ENCODE peak calls at places on chromosomes 2 and 18, in nine cellular contexts. One of them, this sample, is unnamed.

GRCh38 chr2:192749606-192750200 is 555.0 kb upstream of the TMEFF2 start:
- DNase-seq in nephron progenitor cell: no peak
- DNase-seq in Calu3: no peak
- DNase-seq in psoas muscle: no peak
- DNase-seq in WERI-Rb-1: no peak
- DNase-seq in fibroblast of villous mesenchyme: no peak
- DNase-seq in cardiac fibroblast: peak
- DNase-seq in lower leg skin: no peak
- DNase-seq in fibroblast of lung: no peak
- DNase-seq in this sample: no peak

GRCh38 chr2:96144481-96145027 is 686 bp downstream of the DUSP2 start:
- DNase-seq in nephron progenitor cell: no peak
- DNase-seq in Calu3: peak
- DNase-seq in psoas muscle: no peak
- DNase-seq in WERI-Rb-1: peak
- DNase-seq in fibroblast of villous mesenchyme: no peak
- DNase-seq in cardiac fibroblast: no peak
- DNase-seq in lower leg skin: no peak
- DNase-seq in fibroblast of lung: peak
- DNase-seq in this sample: no peak

GRCh38 chr2:236715511-236715961 is 145.9 kb downstream of the ACKR3 start:
- DNase-seq in nephron progenitor cell: peak
- DNase-seq in Calu3: no peak
- DNase-seq in psoas muscle: peak
- DNase-seq in WERI-Rb-1: peak
- DNase-seq in fibroblast of villous mesenchyme: peak
- DNase-seq in cardiac fibroblast: no peak
- DNase-seq in lower leg skin: peak
- DNase-seq in fibroblast of lung: peak
- DNase-seq in this sample: no peak

GRCh38 chr2:70084973-70085710 is 2.1 kb upstream of the PCBP1 start:
- DNase-seq in nephron progenitor cell: no peak
- DNase-seq in Calu3: no peak
- DNase-seq in psoas muscle: peak
- DNase-seq in WERI-Rb-1: peak
- DNase-seq in fibroblast of villous mesenchyme: no peak
- DNase-seq in cardiac fibroblast: peak
- DNase-seq in lower leg skin: peak
- DNase-seq in fibroblast of lung: no peak
- DNase-seq in this sample: no peak

GRCh38 chr18:54737986-54738385 is 90.3 kb upstream of the RAB27B start:
- DNase-seq in nephron progenitor cell: no peak
- DNase-seq in Calu3: no peak
- DNase-seq in psoas muscle: no peak
- DNase-seq in WERI-Rb-1: no peak
- DNase-seq in fibroblast of villous mesenchyme: peak
- DNase-seq in cardiac fibroblast: peak
- DNase-seq in lower leg skin: no peak
- DNase-seq in fibroblast of lung: peak
- DNase-seq in this sample: no peak

GRCh38 chr2:210054696-210055095 is 52.3 kb downstream of the RPE start:
- DNase-seq in nephron progenitor cell: no peak
- DNase-seq in Calu3: no peak
- DNase-seq in psoas muscle: no peak
- DNase-seq in WERI-Rb-1: no peak
- DNase-seq in fibroblast of villous mesenchyme: no peak
- DNase-seq in cardiac fibroblast: no peak
- DNase-seq in lower leg skin: no peak
- DNase-seq in fibroblast of lung: no peak
- DNase-seq in this sample: no peak

GRCh38 chr2:182784777-182785176 is 68.7 kb downstream of the DNAJC10 start:
- DNase-seq in nephron progenitor cell: no peak
- DNase-seq in Calu3: no peak
- DNase-seq in psoas muscle: no peak
- DNase-seq in WERI-Rb-1: no peak
- DNase-seq in fibroblast of villous mesenchyme: peak
- DNase-seq in cardiac fibroblast: peak
- DNase-seq in lower leg skin: no peak
- DNase-seq in fibroblast of lung: peak
- DNase-seq in this sample: no peak

GRCh38 chr2:88059979-88060906 is 4.7 kb upstream of the KRCC1 start:
- DNase-seq in nephron progenitor cell: peak
- DNase-seq in Calu3: no peak
- DNase-seq in psoas muscle: no peak
- DNase-seq in WERI-Rb-1: peak
- DNase-seq in fibroblast of villous mesenchyme: peak
- DNase-seq in cardiac fibroblast: peak
- DNase-seq in lower leg skin: no peak
- DNase-seq in fibroblast of lung: peak
- DNase-seq in this sample: no peak

GRCh38 chr2:61707984-61708852 is 145.6 kb downstream of the FAM161A start:
- DNase-seq in nephron progenitor cell: peak
- DNase-seq in Calu3: peak
- DNase-seq in psoas muscle: no peak
- DNase-seq in WERI-Rb-1: peak
- DNase-seq in fibroblast of villous mesenchyme: peak
- DNase-seq in cardiac fibroblast: peak
- DNase-seq in lower leg skin: no peak
- DNase-seq in fibroblast of lung: peak
- DNase-seq in this sample: no peak

GRCh38 chr2:2586068-2586776 is 255.1 kb upstream of the MYT1L start:
- DNase-seq in nephron progenitor cell: no peak
- DNase-seq in Calu3: no peak
- DNase-seq in psoas muscle: no peak
- DNase-seq in WERI-Rb-1: peak
- DNase-seq in fibroblast of villous mesenchyme: no peak
- DNase-seq in cardiac fibroblast: no peak
- DNase-seq in lower leg skin: peak
- DNase-seq in fibroblast of lung: no peak
- DNase-seq in this sample: no peak
- TF ChIP-seq CTCF in nephron progenitor cell: no peak
- TF ChIP-seq CTCF in Calu3: no peak
- TF ChIP-seq CTCF in psoas muscle: no peak
- TF ChIP-seq CTCF in WERI-Rb-1: peak
- TF ChIP-seq CTCF in fibroblast of villous mesenchyme: no peak
- TF ChIP-seq CTCF in cardiac fibroblast: no peak
- TF ChIP-seq CTCF in lower leg skin: no peak
- TF ChIP-seq CTCF in fibroblast of lung: no peak
- TF ChIP-seq CTCF in this sample: no peak

GRCh38 chr2:203238711-203239526 is at the start of gene CYP20A1:
- DNase-seq in nephron progenitor cell: peak
- DNase-seq in Calu3: peak
- DNase-seq in psoas muscle: peak
- DNase-seq in WERI-Rb-1: peak
- DNase-seq in fibroblast of villous mesenchyme: peak
- DNase-seq in cardiac fibroblast: peak
- DNase-seq in lower leg skin: peak
- DNase-seq in fibroblast of lung: peak
- DNase-seq in this sample: peak
- TF ChIP-seq CTCF in nephron progenitor cell: no peak
- TF ChIP-seq CTCF in Calu3: peak
- TF ChIP-seq CTCF in psoas muscle: peak
- TF ChIP-seq CTCF in WERI-Rb-1: peak
- TF ChIP-seq CTCF in fibroblast of villous mesenchyme: peak
- TF ChIP-seq CTCF in cardiac fibroblast: peak
- TF ChIP-seq CTCF in lower leg skin: no peak
- TF ChIP-seq CTCF in fibroblast of lung: peak
- TF ChIP-seq CTCF in this sample: peak

DNA sequence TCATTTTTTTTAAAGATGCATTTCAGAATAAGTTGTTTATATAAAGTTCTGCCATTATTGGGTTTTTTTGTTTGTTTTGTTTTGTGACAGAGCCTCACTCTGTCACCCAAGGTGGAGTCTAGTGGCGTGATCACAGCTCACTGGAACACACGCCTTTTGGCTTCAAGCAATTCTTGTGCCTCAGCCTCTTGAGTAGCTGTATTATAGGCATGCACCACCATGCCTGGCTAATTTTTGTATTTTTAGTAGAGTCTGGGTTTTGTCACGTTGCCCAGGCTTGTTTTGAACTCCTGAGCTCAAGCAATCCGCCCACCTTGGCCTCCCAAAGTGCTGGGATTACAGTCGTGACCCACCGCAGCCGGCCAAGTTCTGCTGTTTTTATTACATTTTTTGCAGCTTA is 72.3 kb downstream of the R3HDM1 start:
- DNase-seq in nephron progenitor cell: no peak
- DNase-seq in Calu3: no peak
- DNase-seq in psoas muscle: no peak
- DNase-seq in WERI-Rb-1: no peak
- DNase-seq in fibroblast of villous mesenchyme: peak
- DNase-seq in cardiac fibroblast: no peak
- DNase-seq in lower leg skin: no peak
- DNase-seq in fibroblast of lung: no peak
- DNase-seq in this sample: no peak
- TF ChIP-seq CTCF in nephron progenitor cell: no peak
- TF ChIP-seq CTCF in Calu3: no peak
- TF ChIP-seq CTCF in psoas muscle: no peak
- TF ChIP-seq CTCF in WERI-Rb-1: no peak
- TF ChIP-seq CTCF in fibroblast of villous mesenchyme: no peak
- TF ChIP-seq CTCF in cardiac fibroblast: no peak
- TF ChIP-seq CTCF in lower leg skin: no peak
- TF ChIP-seq CTCF in fibroblast of lung: no peak
- TF ChIP-seq CTCF in this sample: no peak

GRCh38 chr2:121376851-121377250 is 91.8 kb upstream of the TFCP2L1 start:
- DNase-seq in nephron progenitor cell: no peak
- DNase-seq in Calu3: no peak
- DNase-seq in psoas muscle: no peak
- DNase-seq in WERI-Rb-1: no peak
- DNase-seq in fibroblast of villous mesenchyme: no peak
- DNase-seq in cardiac fibroblast: peak
- DNase-seq in lower leg skin: no peak
- DNase-seq in fibroblast of lung: no peak
- DNase-seq in this sample: no peak

GRCh38 chr2:121372756-121373353 is 87.9 kb upstream of the TFCP2L1 start:
- DNase-seq in nephron progenitor cell: no peak
- DNase-seq in Calu3: no peak
- DNase-seq in psoas muscle: no peak
- DNase-seq in WERI-Rb-1: no peak
- DNase-seq in fibroblast of villous mesenchyme: no peak
- DNase-seq in cardiac fibroblast: no peak
- DNase-seq in lower leg skin: no peak
- DNase-seq in fibroblast of lung: no peak
- DNase-seq in this sample: no peak

GRCh38 chr2:121382744-121383143 is 97.7 kb upstream of the TFCP2L1 start:
- DNase-seq in nephron progenitor cell: no peak
- DNase-seq in Calu3: no peak
- DNase-seq in psoas muscle: no peak
- DNase-seq in WERI-Rb-1: no peak
- DNase-seq in fibroblast of villous mesenchyme: peak
- DNase-seq in cardiac fibroblast: peak
- DNase-seq in lower leg skin: no peak
- DNase-seq in fibroblast of lung: no peak
- DNase-seq in this sample: no peak

GRCh38 chr2:121375621-121376159 is 90.7 kb upstream of the TFCP2L1 start:
- DNase-seq in nephron progenitor cell: no peak
- DNase-seq in Calu3: no peak
- DNase-seq in psoas muscle: no peak
- DNase-seq in WERI-Rb-1: no peak
- DNase-seq in fibroblast of villous mesenchyme: peak
- DNase-seq in cardiac fibroblast: peak
- DNase-seq in lower leg skin: no peak
- DNase-seq in fibroblast of lung: no peak
- DNase-seq in this sample: no peak

GRCh38 chr2:121377676-121378075 is 92.7 kb upstream of the TFCP2L1 start:
- DNase-seq in nephron progenitor cell: no peak
- DNase-seq in Calu3: no peak
- DNase-seq in psoas muscle: no peak
- DNase-seq in WERI-Rb-1: no peak
- DNase-seq in fibroblast of villous mesenchyme: peak
- DNase-seq in cardiac fibroblast: peak
- DNase-seq in lower leg skin: no peak
- DNase-seq in fibroblast of lung: no peak
- DNase-seq in this sample: no peak
- TF ChIP-seq CTCF in nephron progenitor cell: no peak
- TF ChIP-seq CTCF in Calu3: no peak
- TF ChIP-seq CTCF in psoas muscle: no peak
- TF ChIP-seq CTCF in WERI-Rb-1: no peak
- TF ChIP-seq CTCF in fibroblast of villous mesenchyme: no peak
- TF ChIP-seq CTCF in cardiac fibroblast: no peak
- TF ChIP-seq CTCF in lower leg skin: no peak
- TF ChIP-seq CTCF in fibroblast of lung: no peak
- TF ChIP-seq CTCF in this sample: no peak

DNA sequence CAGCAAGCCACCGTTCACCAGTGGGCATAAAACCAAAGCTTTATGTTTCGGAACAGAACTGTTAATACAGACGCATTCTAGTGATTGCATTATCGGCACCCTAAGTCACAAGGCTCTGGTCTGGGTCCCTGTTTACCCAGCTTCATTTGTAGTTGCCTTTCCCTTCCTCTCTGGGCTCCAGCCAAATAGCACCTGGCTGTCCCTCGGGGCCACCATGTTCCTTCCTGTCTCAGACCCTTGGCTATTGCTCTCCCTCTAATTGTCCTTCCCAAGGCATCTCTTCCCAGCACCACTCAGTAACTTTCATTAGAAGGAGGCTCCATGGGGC is 75.3 kb downstream of the SDC1 start:
- DNase-seq in nephron progenitor cell: no peak
- DNase-seq in Calu3: no peak
- DNase-seq in psoas muscle: no peak
- DNase-seq in WERI-Rb-1: no peak
- DNase-seq in fibroblast of villous mesenchyme: no peak
- DNase-seq in cardiac fibroblast: no peak
- DNase-seq in lower leg skin: peak
- DNase-seq in fibroblast of lung: no peak
- DNase-seq in this sample: no peak
- TF ChIP-seq CTCF in nephron progenitor cell: no peak
- TF ChIP-seq CTCF in Calu3: no peak
- TF ChIP-seq CTCF in psoas muscle: no peak
- TF ChIP-seq CTCF in WERI-Rb-1: no peak
- TF ChIP-seq CTCF in fibroblast of villous mesenchyme: no peak
- TF ChIP-seq CTCF in cardiac fibroblast: no peak
- TF ChIP-seq CTCF in lower leg skin: no peak
- TF ChIP-seq CTCF in fibroblast of lung: no peak
- TF ChIP-seq CTCF in this sample: no peak

GRCh38 chr2:85754313-85755095 is 713 bp downstream of the ATOH8 start:
- DNase-seq in nephron progenitor cell: peak
- DNase-seq in Calu3: peak
- DNase-seq in psoas muscle: peak
- DNase-seq in WERI-Rb-1: peak
- DNase-seq in fibroblast of villous mesenchyme: peak
- DNase-seq in cardiac fibroblast: peak
- DNase-seq in lower leg skin: no peak
- DNase-seq in fibroblast of lung: peak
- DNase-seq in this sample: no peak
- TF ChIP-seq CTCF in nephron progenitor cell: no peak
- TF ChIP-seq CTCF in Calu3: no peak
- TF ChIP-seq CTCF in psoas muscle: peak
- TF ChIP-seq CTCF in WERI-Rb-1: peak
- TF ChIP-seq CTCF in fibroblast of villous mesenchyme: peak
- TF ChIP-seq CTCF in cardiac fibroblast: peak
- TF ChIP-seq CTCF in lower leg skin: no peak
- TF ChIP-seq CTCF in fibroblast of lung: no peak
- TF ChIP-seq CTCF in this sample: peak

This sample was measured in AG09319.